ENCODE peak calls at places on chromosomes 1 and 21, in four cellular contexts. U is substantia nigra, Y is HTR-8/SVneo, N is fibroblast of lung. C is an unnamed sample.

GRCh38 chr1:81304187-81304586 is 496.5 kb upstream of the ADGRL2 start:
- DNase-seq in U (no peak), Y (peak; percentile 48), N (peak; percentile 64), C (peak; percentile 73)

GRCh38 chr1:53077599-53077965 is 15.6 kb downstream of the PODN start:
- DNase-seq in U (no peak), Y (no peak), N (no peak), C (no peak)

GRCh38 chr1:20271498-20272400 is 18.9 kb upstream of the VWA5B1 start:
- DNase-seq in U (no peak), Y (no peak), N (no peak), C (no peak)

GRCh38 chr1:98264727-98265126 is 343.9 kb upstream of the DPYD start:
- DNase-seq in U (no peak), Y (no peak), N (no peak), C (no peak)

GRCh38 chr1:79604490-79605198 is 598.1 kb upstream of the ADGRL4 start:
- DNase-seq in U (no peak), Y (no peak), N (no peak), C (no peak)

GRCh38 chr21:46552274-46552673 is 52.6 kb downstream of the S100B start:
- DNase-seq in U (no peak), Y (no peak), N (no peak), C (no peak)

GRCh38 chr1:246647513-246647912 is 76.7 kb upstream of the SCCPDH start:
- DNase-seq in U (no peak), Y (no peak), N (peak; percentile 45), C (no peak)

GRCh38 chr1:151060241-151061011 is at the start of gene MLLT11:
- DNase-seq in U (peak; percentile 51), Y (peak; percentile 66), N (peak; percentile 86), C (peak; percentile 67)

GRCh38 chr21:34609951-34610549 is 4.9 kb downstream of the RCAN1 start:
- DNase-seq in U (no peak), Y (no peak), N (no peak), C (no peak)

GRCh38 chr1:168485048-168485447 is 58.7 kb downstream of the XCL2 start:
- DNase-seq in U (no peak), Y (no peak), N (peak; percentile 83), C (no peak)

GRCh38 chr1:2463396-2463795 is 12.7 kb upstream of the PLCH2 start:
- DNase-seq in U (no peak), Y (no peak), N (no peak), C (no peak)

GRCh38 chr21:32900814-32901213 is 124.9 kb upstream of the OLIG2 start:
- DNase-seq in U (no peak), Y (no peak), N (no peak), C (no peak)

GRCh38 chr1:60848583-60849188 is 233.7 kb upstream of the NFIA start:
- DNase-seq in U (no peak), Y (no peak), N (peak; percentile 22), C (peak; percentile 37)

GRCh38 chr1:98340511-98340910 is 321.0 kb upstream of the SNX7 start:
- DNase-seq in U (no peak), Y (no peak), N (peak; percentile 71), C (peak; percentile 55)